ENCODE peak calls at places on chromosomes 2 and 18, in ten cellular contexts. One of them, this sample, is unnamed.

GRCh38 chr2:55416826-55417568 is 2.7 kb downstream of the CCDC88A start:
- DNase-seq in T-helper 2 cell: no peak
- DNase-seq in stimulated activated CD8-positive, alpha-beta memory T cell treated with anti-CD3 and anti-CD28 coated beads, Interleukin-4, amount 100 ng/mL, for 48 hours: no peak
- DNase-seq in tibial nerve: no peak
- DNase-seq in NCI-H526: no peak
- DNase-seq in stimulated activated naive CD8-positive, alpha-beta T cell treated with anti-CD3 and anti-CD28 coated beads, Interleukin-15, Interleukin-2, amounts not matched to agents 100 U/mL and 50 U/mL, for 24 hours: no peak
- DNase-seq in pancreas: no peak
- DNase-seq in stimulated activated CD4-positive, alpha-beta T cell treated with anti-CD3 and anti-CD28 coated beads, Interleukin-15, amount 100 ng/mL, for 1 hour: no peak
- DNase-seq in skeletal muscle cell: no peak
- DNase-seq in EL: no peak
- DNase-seq in this sample: no peak

GRCh38 chr2:53826587-53827397 is 33.0 kb downstream of the GPR75 start:
- DNase-seq in skeletal muscle cell: no peak
- DNase-seq in T-helper 2 cell: no peak
- DNase-seq in stimulated activated CD4-positive, alpha-beta T cell treated with anti-CD3 and anti-CD28 coated beads, Interleukin-15, amount 100 ng/mL, for 1 hour: no peak
- DNase-seq in EL: no peak
- DNase-seq in NCI-H526: no peak
- DNase-seq in stimulated activated naive CD8-positive, alpha-beta T cell treated with anti-CD3 and anti-CD28 coated beads, Interleukin-15, Interleukin-2, amounts not matched to agents 100 U/mL and 50 U/mL, for 24 hours: no peak
- DNase-seq in stimulated activated CD8-positive, alpha-beta memory T cell treated with anti-CD3 and anti-CD28 coated beads, Interleukin-4, amount 100 ng/mL, for 48 hours: no peak
- DNase-seq in tibial nerve: peak
- DNase-seq in pancreas: no peak
- DNase-seq in this sample: no peak

GRCh38 chr2:177281400-177282021 is 17.0 kb upstream of the NFE2L2 start:
- DNase-seq in stimulated activated naive CD8-positive, alpha-beta T cell treated with anti-CD3 and anti-CD28 coated beads, Interleukin-15, Interleukin-2, amounts not matched to agents 100 U/mL and 50 U/mL, for 24 hours: no peak
- DNase-seq in T-helper 2 cell: no peak
- DNase-seq in stimulated activated CD8-positive, alpha-beta memory T cell treated with anti-CD3 and anti-CD28 coated beads, Interleukin-4, amount 100 ng/mL, for 48 hours: no peak
- DNase-seq in skeletal muscle cell: no peak
- DNase-seq in EL: no peak
- DNase-seq in stimulated activated CD4-positive, alpha-beta T cell treated with anti-CD3 and anti-CD28 coated beads, Interleukin-15, amount 100 ng/mL, for 1 hour: no peak
- DNase-seq in tibial nerve: no peak
- DNase-seq in pancreas: no peak
- DNase-seq in NCI-H526: no peak
- DNase-seq in this sample: no peak

GRCh38 chr2:5076599-5076998 is 615.6 kb upstream of the SOX11 start:
- DNase-seq in stimulated activated CD8-positive, alpha-beta memory T cell treated with anti-CD3 and anti-CD28 coated beads, Interleukin-4, amount 100 ng/mL, for 48 hours: no peak
- DNase-seq in EL: no peak
- DNase-seq in pancreas: no peak
- DNase-seq in NCI-H526: no peak
- DNase-seq in skeletal muscle cell: no peak
- DNase-seq in stimulated activated naive CD8-positive, alpha-beta T cell treated with anti-CD3 and anti-CD28 coated beads, Interleukin-15, Interleukin-2, amounts not matched to agents 100 U/mL and 50 U/mL, for 24 hours: no peak
- DNase-seq in T-helper 2 cell: no peak
- DNase-seq in tibial nerve: no peak
- DNase-seq in stimulated activated CD4-positive, alpha-beta T cell treated with anti-CD3 and anti-CD28 coated beads, Interleukin-15, amount 100 ng/mL, for 1 hour: no peak
- DNase-seq in this sample: no peak

GRCh38 chr18:54191352-54191751 is 33.1 kb downstream of the MBD2 start:
- DNase-seq in skeletal muscle cell: no peak
- DNase-seq in stimulated activated CD4-positive, alpha-beta T cell treated with anti-CD3 and anti-CD28 coated beads, Interleukin-15, amount 100 ng/mL, for 1 hour: no peak
- DNase-seq in stimulated activated naive CD8-positive, alpha-beta T cell treated with anti-CD3 and anti-CD28 coated beads, Interleukin-15, Interleukin-2, amounts not matched to agents 100 U/mL and 50 U/mL, for 24 hours: no peak
- DNase-seq in EL: no peak
- DNase-seq in stimulated activated CD8-positive, alpha-beta memory T cell treated with anti-CD3 and anti-CD28 coated beads, Interleukin-4, amount 100 ng/mL, for 48 hours: no peak
- DNase-seq in pancreas: no peak
- DNase-seq in T-helper 2 cell: no peak
- DNase-seq in NCI-H526: no peak
- DNase-seq in tibial nerve: no peak
- DNase-seq in this sample: no peak

GRCh38 chr18:48032876-48033769 is 102.7 kb upstream of the SMAD2 start:
- DNase-seq in T-helper 2 cell: no peak
- DNase-seq in stimulated activated CD4-positive, alpha-beta T cell treated with anti-CD3 and anti-CD28 coated beads, Interleukin-15, amount 100 ng/mL, for 1 hour: no peak
- DNase-seq in stimulated activated CD8-positive, alpha-beta memory T cell treated with anti-CD3 and anti-CD28 coated beads, Interleukin-4, amount 100 ng/mL, for 48 hours: no peak
- DNase-seq in tibial nerve: no peak
- DNase-seq in EL: peak
- DNase-seq in pancreas: no peak
- DNase-seq in NCI-H526: no peak
- DNase-seq in stimulated activated naive CD8-positive, alpha-beta T cell treated with anti-CD3 and anti-CD28 coated beads, Interleukin-15, Interleukin-2, amounts not matched to agents 100 U/mL and 50 U/mL, for 24 hours: no peak
- DNase-seq in skeletal muscle cell: peak
- DNase-seq in this sample: no peak

GRCh38 chr2:146814971-146815370 is 1029.9 kb upstream of the ACVR2A start:
- DNase-seq in EL: no peak
- DNase-seq in skeletal muscle cell: no peak
- DNase-seq in stimulated activated CD8-positive, alpha-beta memory T cell treated with anti-CD3 and anti-CD28 coated beads, Interleukin-4, amount 100 ng/mL, for 48 hours: no peak
- DNase-seq in tibial nerve: no peak
- DNase-seq in stimulated activated naive CD8-positive, alpha-beta T cell treated with anti-CD3 and anti-CD28 coated beads, Interleukin-15, Interleukin-2, amounts not matched to agents 100 U/mL and 50 U/mL, for 24 hours: no peak
- DNase-seq in stimulated activated CD4-positive, alpha-beta T cell treated with anti-CD3 and anti-CD28 coated beads, Interleukin-15, amount 100 ng/mL, for 1 hour: no peak
- DNase-seq in NCI-H526: no peak
- DNase-seq in T-helper 2 cell: no peak
- DNase-seq in pancreas: no peak
- DNase-seq in this sample: no peak

GRCh38 chr18:77123313-77124231 is 9.0 kb downstream of the MBP start:
- DNase-seq in NCI-H526: no peak
- DNase-seq in tibial nerve: no peak
- DNase-seq in EL: no peak
- DNase-seq in T-helper 2 cell: no peak
- DNase-seq in skeletal muscle cell: no peak
- DNase-seq in stimulated activated CD4-positive, alpha-beta T cell treated with anti-CD3 and anti-CD28 coated beads, Interleukin-15, amount 100 ng/mL, for 1 hour: no peak
- DNase-seq in pancreas: no peak
- DNase-seq in stimulated activated CD8-positive, alpha-beta memory T cell treated with anti-CD3 and anti-CD28 coated beads, Interleukin-4, amount 100 ng/mL, for 48 hours: peak
- DNase-seq in stimulated activated naive CD8-positive, alpha-beta T cell treated with anti-CD3 and anti-CD28 coated beads, Interleukin-15, Interleukin-2, amounts not matched to agents 100 U/mL and 50 U/mL, for 24 hours: no peak
- DNase-seq in this sample: peak

GRCh38 chr2:43225093-43225787 is 1.2 kb downstream of the ZFP36L2 start:
- DNase-seq in T-helper 2 cell: peak
- DNase-seq in skeletal muscle cell: peak
- DNase-seq in EL: peak
- DNase-seq in stimulated activated CD8-positive, alpha-beta memory T cell treated with anti-CD3 and anti-CD28 coated beads, Interleukin-4, amount 100 ng/mL, for 48 hours: peak
- DNase-seq in stimulated activated CD4-positive, alpha-beta T cell treated with anti-CD3 and anti-CD28 coated beads, Interleukin-15, amount 100 ng/mL, for 1 hour: peak
- DNase-seq in pancreas: peak
- DNase-seq in tibial nerve: peak
- DNase-seq in NCI-H526: peak
- DNase-seq in stimulated activated naive CD8-positive, alpha-beta T cell treated with anti-CD3 and anti-CD28 coated beads, Interleukin-15, Interleukin-2, amounts not matched to agents 100 U/mL and 50 U/mL, for 24 hours: peak
- DNase-seq in this sample: peak

GRCh38 chr18:10732990-10733389 is 207.2 kb downstream of the NAPG start:
- DNase-seq in stimulated activated naive CD8-positive, alpha-beta T cell treated with anti-CD3 and anti-CD28 coated beads, Interleukin-15, Interleukin-2, amounts not matched to agents 100 U/mL and 50 U/mL, for 24 hours: no peak
- DNase-seq in T-helper 2 cell: no peak
- DNase-seq in pancreas: no peak
- DNase-seq in tibial nerve: no peak
- DNase-seq in NCI-H526: no peak
- DNase-seq in stimulated activated CD8-positive, alpha-beta memory T cell treated with anti-CD3 and anti-CD28 coated beads, Interleukin-4, amount 100 ng/mL, for 48 hours: no peak
- DNase-seq in skeletal muscle cell: no peak
- DNase-seq in EL: no peak
- DNase-seq in stimulated activated CD4-positive, alpha-beta T cell treated with anti-CD3 and anti-CD28 coated beads, Interleukin-15, amount 100 ng/mL, for 1 hour: no peak
- DNase-seq in this sample: no peak

GRCh38 chr2:203871371-203871983 is 3.9 kb downstream of the CTLA4 start:
- DNase-seq in EL: no peak
- DNase-seq in T-helper 2 cell: no peak
- DNase-seq in NCI-H526: no peak
- DNase-seq in stimulated activated CD4-positive, alpha-beta T cell treated with anti-CD3 and anti-CD28 coated beads, Interleukin-15, amount 100 ng/mL, for 1 hour: no peak
- DNase-seq in stimulated activated naive CD8-positive, alpha-beta T cell treated with anti-CD3 and anti-CD28 coated beads, Interleukin-15, Interleukin-2, amounts not matched to agents 100 U/mL and 50 U/mL, for 24 hours: no peak
- DNase-seq in skeletal muscle cell: no peak
- DNase-seq in tibial nerve: no peak
- DNase-seq in pancreas: no peak
- DNase-seq in stimulated activated CD8-positive, alpha-beta memory T cell treated with anti-CD3 and anti-CD28 coated beads, Interleukin-4, amount 100 ng/mL, for 48 hours: peak
- DNase-seq in this sample: no peak

GRCh38 chr2:110869472-110870446 is 137.4 kb downstream of the ACOXL start:
- DNase-seq in stimulated activated naive CD8-positive, alpha-beta T cell treated with anti-CD3 and anti-CD28 coated beads, Interleukin-15, Interleukin-2, amounts not matched to agents 100 U/mL and 50 U/mL, for 24 hours: no peak
- DNase-seq in skeletal muscle cell: peak
- DNase-seq in T-helper 2 cell: no peak
- DNase-seq in NCI-H526: no peak
- DNase-seq in tibial nerve: no peak
- DNase-seq in stimulated activated CD8-positive, alpha-beta memory T cell treated with anti-CD3 and anti-CD28 coated beads, Interleukin-4, amount 100 ng/mL, for 48 hours: no peak
- DNase-seq in pancreas: no peak
- DNase-seq in stimulated activated CD4-positive, alpha-beta T cell treated with anti-CD3 and anti-CD28 coated beads, Interleukin-15, amount 100 ng/mL, for 1 hour: no peak
- DNase-seq in EL: peak
- DNase-seq in this sample: no peak

GRCh38 chr18:23735021-23735464 is 45.8 kb downstream of the LAMA3 start:
- DNase-seq in skeletal muscle cell: peak
- DNase-seq in NCI-H526: no peak
- DNase-seq in stimulated activated CD8-positive, alpha-beta memory T cell treated with anti-CD3 and anti-CD28 coated beads, Interleukin-4, amount 100 ng/mL, for 48 hours: no peak
- DNase-seq in EL: no peak
- DNase-seq in stimulated activated naive CD8-positive, alpha-beta T cell treated with anti-CD3 and anti-CD28 coated beads, Interleukin-15, Interleukin-2, amounts not matched to agents 100 U/mL and 50 U/mL, for 24 hours: no peak
- DNase-seq in pancreas: no peak
- DNase-seq in tibial nerve: no peak
- DNase-seq in stimulated activated CD4-positive, alpha-beta T cell treated with anti-CD3 and anti-CD28 coated beads, Interleukin-15, amount 100 ng/mL, for 1 hour: no peak
- DNase-seq in T-helper 2 cell: no peak
- DNase-seq in this sample: no peak

GRCh38 chr2:102618452-102619413 is 620 bp upstream of the SLC9A2 start:
- DNase-seq in EL: peak
- DNase-seq in stimulated activated naive CD8-positive, alpha-beta T cell treated with anti-CD3 and anti-CD28 coated beads, Interleukin-15, Interleukin-2, amounts not matched to agents 100 U/mL and 50 U/mL, for 24 hours: peak
- DNase-seq in skeletal muscle cell: no peak
- DNase-seq in NCI-H526: no peak
- DNase-seq in stimulated activated CD8-positive, alpha-beta memory T cell treated with anti-CD3 and anti-CD28 coated beads, Interleukin-4, amount 100 ng/mL, for 48 hours: peak
- DNase-seq in stimulated activated CD4-positive, alpha-beta T cell treated with anti-CD3 and anti-CD28 coated beads, Interleukin-15, amount 100 ng/mL, for 1 hour: no peak
- DNase-seq in T-helper 2 cell: no peak
- DNase-seq in tibial nerve: no peak
- DNase-seq in pancreas: no peak
- DNase-seq in this sample: peak

GRCh38 chr2:216194013-216194412 is 84.9 kb downstream of the XRCC5 start:
- DNase-seq in EL: no peak
- DNase-seq in tibial nerve: no peak
- DNase-seq in skeletal muscle cell: no peak
- DNase-seq in T-helper 2 cell: no peak
- DNase-seq in stimulated activated naive CD8-positive, alpha-beta T cell treated with anti-CD3 and anti-CD28 coated beads, Interleukin-15, Interleukin-2, amounts not matched to agents 100 U/mL and 50 U/mL, for 24 hours: no peak
- DNase-seq in pancreas: no peak
- DNase-seq in stimulated activated CD4-positive, alpha-beta T cell treated with anti-CD3 and anti-CD28 coated beads, Interleukin-15, amount 100 ng/mL, for 1 hour: no peak
- DNase-seq in stimulated activated CD8-positive, alpha-beta memory T cell treated with anti-CD3 and anti-CD28 coated beads, Interleukin-4, amount 100 ng/mL, for 48 hours: no peak
- DNase-seq in NCI-H526: no peak
- DNase-seq in this sample: no peak

GRCh38 chr18:55878224-55878623 is 290.2 kb upstream of the TCF4 start:
- DNase-seq in stimulated activated CD8-positive, alpha-beta memory T cell treated with anti-CD3 and anti-CD28 coated beads, Interleukin-4, amount 100 ng/mL, for 48 hours: no peak
- DNase-seq in stimulated activated CD4-positive, alpha-beta T cell treated with anti-CD3 and anti-CD28 coated beads, Interleukin-15, amount 100 ng/mL, for 1 hour: no peak
- DNase-seq in pancreas: no peak
- DNase-seq in tibial nerve: no peak
- DNase-seq in skeletal muscle cell: no peak
- DNase-seq in T-helper 2 cell: no peak
- DNase-seq in EL: no peak
- DNase-seq in stimulated activated naive CD8-positive, alpha-beta T cell treated with anti-CD3 and anti-CD28 coated beads, Interleukin-15, Interleukin-2, amounts not matched to agents 100 U/mL and 50 U/mL, for 24 hours: no peak
- DNase-seq in NCI-H526: no peak
- DNase-seq in this sample: no peak

GRCh38 chr2:86218124-86218523 is 18.9 kb downstream of the MRPL35 start:
- DNase-seq in EL: no peak
- DNase-seq in T-helper 2 cell: no peak
- DNase-seq in stimulated activated CD4-positive, alpha-beta T cell treated with anti-CD3 and anti-CD28 coated beads, Interleukin-15, amount 100 ng/mL, for 1 hour: no peak
- DNase-seq in pancreas: no peak
- DNase-seq in skeletal muscle cell: no peak
- DNase-seq in stimulated activated naive CD8-positive, alpha-beta T cell treated with anti-CD3 and anti-CD28 coated beads, Interleukin-15, Interleukin-2, amounts not matched to agents 100 U/mL and 50 U/mL, for 24 hours: no peak
- DNase-seq in NCI-H526: no peak
- DNase-seq in stimulated activated CD8-positive, alpha-beta memory T cell treated with anti-CD3 and anti-CD28 coated beads, Interleukin-4, amount 100 ng/mL, for 48 hours: no peak
- DNase-seq in tibial nerve: no peak
- DNase-seq in this sample: no peak

GRCh38 chr2:41527525-41528323 is 520.1 kb upstream of the PKDCC start:
- DNase-seq in T-helper 2 cell: no peak
- DNase-seq in tibial nerve: no peak
- DNase-seq in stimulated activated CD4-positive, alpha-beta T cell treated with anti-CD3 and anti-CD28 coated beads, Interleukin-15, amount 100 ng/mL, for 1 hour: no peak
- DNase-seq in EL: no peak
- DNase-seq in skeletal muscle cell: no peak
- DNase-seq in stimulated activated CD8-positive, alpha-beta memory T cell treated with anti-CD3 and anti-CD28 coated beads, Interleukin-4, amount 100 ng/mL, for 48 hours: no peak
- DNase-seq in pancreas: no peak
- DNase-seq in stimulated activated naive CD8-positive, alpha-beta T cell treated with anti-CD3 and anti-CD28 coated beads, Interleukin-15, Interleukin-2, amounts not matched to agents 100 U/mL and 50 U/mL, for 24 hours: no peak
- DNase-seq in NCI-H526: no peak
- DNase-seq in this sample: no peak

GRCh38 chr2:219461061-219461514 is 26.4 kb downstream of the SPEG start:
- DNase-seq in T-helper 2 cell: no peak
- DNase-seq in pancreas: no peak
- DNase-seq in stimulated activated naive CD8-positive, alpha-beta T cell treated with anti-CD3 and anti-CD28 coated beads, Interleukin-15, Interleukin-2, amounts not matched to agents 100 U/mL and 50 U/mL, for 24 hours: peak
- DNase-seq in stimulated activated CD4-positive, alpha-beta T cell treated with anti-CD3 and anti-CD28 coated beads, Interleukin-15, amount 100 ng/mL, for 1 hour: no peak
- DNase-seq in EL: no peak
- DNase-seq in stimulated activated CD8-positive, alpha-beta memory T cell treated with anti-CD3 and anti-CD28 coated beads, Interleukin-4, amount 100 ng/mL, for 48 hours: no peak
- DNase-seq in NCI-H526: no peak
- DNase-seq in skeletal muscle cell: no peak
- DNase-seq in tibial nerve: no peak
- DNase-seq in this sample: peak

GRCh38 chr2:241150660-241151530 is 628 bp downstream of the PPP1R7 start:
- DNase-seq in T-helper 2 cell: no peak
- DNase-seq in stimulated activated naive CD8-positive, alpha-beta T cell treated with anti-CD3 and anti-CD28 coated beads, Interleukin-15, Interleukin-2, amounts not matched to agents 100 U/mL and 50 U/mL, for 24 hours: no peak
- DNase-seq in stimulated activated CD4-positive, alpha-beta T cell treated with anti-CD3 and anti-CD28 coated beads, Interleukin-15, amount 100 ng/mL, for 1 hour: no peak
- DNase-seq in EL: peak
- DNase-seq in pancreas: no peak
- DNase-seq in skeletal muscle cell: no peak
- DNase-seq in stimulated activated CD8-positive, alpha-beta memory T cell treated with anti-CD3 and anti-CD28 coated beads, Interleukin-4, amount 100 ng/mL, for 48 hours: no peak
- DNase-seq in tibial nerve: no peak
- DNase-seq in NCI-H526: no peak
- DNase-seq in this sample: peak

GRCh38 chr2:239726631-239727181 is 298.4 kb downstream of the NDUFA10 start:
- DNase-seq in NCI-H526: no peak
- DNase-seq in stimulated activated naive CD8-positive, alpha-beta T cell treated with anti-CD3 and anti-CD28 coated beads, Interleukin-15, Interleukin-2, amounts not matched to agents 100 U/mL and 50 U/mL, for 24 hours: no peak
- DNase-seq in EL: no peak
- DNase-seq in pancreas: no peak
- DNase-seq in tibial nerve: no peak
- DNase-seq in stimulated activated CD4-positive, alpha-beta T cell treated with anti-CD3 and anti-CD28 coated beads, Interleukin-15, amount 100 ng/mL, for 1 hour: no peak
- DNase-seq in skeletal muscle cell: no peak
- DNase-seq in T-helper 2 cell: no peak
- DNase-seq in stimulated activated CD8-positive, alpha-beta memory T cell treated with anti-CD3 and anti-CD28 coated beads, Interleukin-4, amount 100 ng/mL, for 48 hours: no peak
- DNase-seq in this sample: no peak

GRCh38 chr18:49846263-49846662 is 32.9 kb upstream of the ACAA2 start:
- DNase-seq in skeletal muscle cell: no peak
- DNase-seq in NCI-H526: no peak
- DNase-seq in T-helper 2 cell: no peak
- DNase-seq in stimulated activated CD8-positive, alpha-beta memory T cell treated with anti-CD3 and anti-CD28 coated beads, Interleukin-4, amount 100 ng/mL, for 48 hours: no peak
- DNase-seq in stimulated activated CD4-positive, alpha-beta T cell treated with anti-CD3 and anti-CD28 coated beads, Interleukin-15, amount 100 ng/mL, for 1 hour: no peak
- DNase-seq in EL: peak
- DNase-seq in stimulated activated naive CD8-positive, alpha-beta T cell treated with anti-CD3 and anti-CD28 coated beads, Interleukin-15, Interleukin-2, amounts not matched to agents 100 U/mL and 50 U/mL, for 24 hours: no peak
- DNase-seq in pancreas: no peak
- DNase-seq in tibial nerve: peak
- DNase-seq in this sample: no peak

GRCh38 chr2:241050624-241051577 is 51.2 kb downstream of the MTERF4 start:
- DNase-seq in EL: no peak
- DNase-seq in NCI-H526: no peak
- DNase-seq in pancreas: no peak
- DNase-seq in stimulated activated CD8-positive, alpha-beta memory T cell treated with anti-CD3 and anti-CD28 coated beads, Interleukin-4, amount 100 ng/mL, for 48 hours: no peak
- DNase-seq in tibial nerve: no peak
- DNase-seq in T-helper 2 cell: no peak
- DNase-seq in stimulated activated CD4-positive, alpha-beta T cell treated with anti-CD3 and anti-CD28 coated beads, Interleukin-15, amount 100 ng/mL, for 1 hour: no peak
- DNase-seq in stimulated activated naive CD8-positive, alpha-beta T cell treated with anti-CD3 and anti-CD28 coated beads, Interleukin-15, Interleukin-2, amounts not matched to agents 100 U/mL and 50 U/mL, for 24 hours: no peak
- DNase-seq in skeletal muscle cell: no peak
- DNase-seq in this sample: no peak

GRCh38 chr2:174789001-174789400 is 24.7 kb upstream of the CHRNA1 start:
- DNase-seq in tibial nerve: no peak
- DNase-seq in T-helper 2 cell: no peak
- DNase-seq in EL: no peak
- DNase-seq in skeletal muscle cell: no peak
- DNase-seq in stimulated activated CD4-positive, alpha-beta T cell treated with anti-CD3 and anti-CD28 coated beads, Interleukin-15, amount 100 ng/mL, for 1 hour: no peak
- DNase-seq in stimulated activated CD8-positive, alpha-beta memory T cell treated with anti-CD3 and anti-CD28 coated beads, Interleukin-4, amount 100 ng/mL, for 48 hours: no peak
- DNase-seq in NCI-H526: no peak
- DNase-seq in stimulated activated naive CD8-positive, alpha-beta T cell treated with anti-CD3 and anti-CD28 coated beads, Interleukin-15, Interleukin-2, amounts not matched to agents 100 U/mL and 50 U/mL, for 24 hours: no peak
- DNase-seq in pancreas: no peak
- DNase-seq in this sample: no peak

GRCh38 chr2:84160461-84160860 is 298.6 kb downstream of the SUCLG1 start:
- DNase-seq in stimulated activated CD8-positive, alpha-beta memory T cell treated with anti-CD3 and anti-CD28 coated beads, Interleukin-4, amount 100 ng/mL, for 48 hours: no peak
- DNase-seq in EL: no peak
- DNase-seq in T-helper 2 cell: no peak
- DNase-seq in stimulated activated naive CD8-positive, alpha-beta T cell treated with anti-CD3 and anti-CD28 coated beads, Interleukin-15, Interleukin-2, amounts not matched to agents 100 U/mL and 50 U/mL, for 24 hours: no peak
- DNase-seq in skeletal muscle cell: no peak
- DNase-seq in stimulated activated CD4-positive, alpha-beta T cell treated with anti-CD3 and anti-CD28 coated beads, Interleukin-15, amount 100 ng/mL, for 1 hour: no peak
- DNase-seq in tibial nerve: no peak
- DNase-seq in NCI-H526: no peak
- DNase-seq in pancreas: no peak
- DNase-seq in this sample: no peak

GRCh38 chr2:61340242-61340641 is 130.6 kb downstream of the USP34 start:
- DNase-seq in T-helper 2 cell: no peak
- DNase-seq in NCI-H526: no peak
- DNase-seq in skeletal muscle cell: peak
- DNase-seq in stimulated activated CD4-positive, alpha-beta T cell treated with anti-CD3 and anti-CD28 coated beads, Interleukin-15, amount 100 ng/mL, for 1 hour: no peak
- DNase-seq in tibial nerve: no peak
- DNase-seq in stimulated activated naive CD8-positive, alpha-beta T cell treated with anti-CD3 and anti-CD28 coated beads, Interleukin-15, Interleukin-2, amounts not matched to agents 100 U/mL and 50 U/mL, for 24 hours: no peak
- DNase-seq in pancreas: no peak
- DNase-seq in stimulated activated CD8-positive, alpha-beta memory T cell treated with anti-CD3 and anti-CD28 coated beads, Interleukin-4, amount 100 ng/mL, for 48 hours: no peak
- DNase-seq in EL: peak
- DNase-seq in this sample: no peak

GRCh38 chr2:85266424-85267041 is 61.3 kb downstream of the TGOLN2 start:
- DNase-seq in T-helper 2 cell: peak
- DNase-seq in skeletal muscle cell: no peak
- DNase-seq in NCI-H526: peak
- DNase-seq in EL: peak
- DNase-seq in stimulated activated naive CD8-positive, alpha-beta T cell treated with anti-CD3 and anti-CD28 coated beads, Interleukin-15, Interleukin-2, amounts not matched to agents 100 U/mL and 50 U/mL, for 24 hours: peak
- DNase-seq in tibial nerve: peak
- DNase-seq in stimulated activated CD8-positive, alpha-beta memory T cell treated with anti-CD3 and anti-CD28 coated beads, Interleukin-4, amount 100 ng/mL, for 48 hours: peak
- DNase-seq in stimulated activated CD4-positive, alpha-beta T cell treated with anti-CD3 and anti-CD28 coated beads, Interleukin-15, amount 100 ng/mL, for 1 hour: peak
- DNase-seq in pancreas: peak
- DNase-seq in this sample: peak

GRCh38 chr2:182854405-182855105 is 11.9 kb downstream of the FRZB start:
- DNase-seq in stimulated activated CD8-positive, alpha-beta memory T cell treated with anti-CD3 and anti-CD28 coated beads, Interleukin-4, amount 100 ng/mL, for 48 hours: no peak
- DNase-seq in skeletal muscle cell: no peak
- DNase-seq in EL: peak
- DNase-seq in tibial nerve: no peak
- DNase-seq in NCI-H526: no peak
- DNase-seq in stimulated activated naive CD8-positive, alpha-beta T cell treated with anti-CD3 and anti-CD28 coated beads, Interleukin-15, Interleukin-2, amounts not matched to agents 100 U/mL and 50 U/mL, for 24 hours: no peak
- DNase-seq in pancreas: no peak
- DNase-seq in T-helper 2 cell: no peak
- DNase-seq in stimulated activated CD4-positive, alpha-beta T cell treated with anti-CD3 and anti-CD28 coated beads, Interleukin-15, amount 100 ng/mL, for 1 hour: no peak
- DNase-seq in this sample: no peak

This sample was measured in mucosa of descending colon.